ENCODE peak calls at places on chromosomes 7 and 10, in six cellular contexts. R is lower leg skin, Z is NCI-H1436, I is germinal center, D is HepG2, J is H7. P is an unnamed sample.

GRCh38 chr10:124719213-124719851 is 24.8 kb downstream of the FAM53B start:
- DNase-seq in D (no peak), Z (peak), R (no peak), J (peak), I (peak), P (peak)

GRCh38 chr7:101618207-101618839 is 10.8 kb downstream of the MYL10 start:
- DNase-seq in J (no peak), I (no peak), D (no peak), Z (no peak), R (no peak), P (no peak)

GRCh38 chr7:8065356-8065813 is 96.8 kb downstream of the GLCCI1 start:
- DNase-seq in Z (no peak), R (no peak), I (no peak), J (no peak), D (no peak), P (peak)

GRCh38 chr7:111018960-111019835 is 71.7 kb upstream of the LRRN3 start:
- DNase-seq in R (no peak), Z (no peak), D (no peak), I (no peak), J (no peak), P (no peak)

GRCh38 chr7:35463751-35464150 is 209.9 kb upstream of the TBX20 start:
- DNase-seq in I (no peak), Z (no peak), J (no peak), R (no peak), D (no peak), P (no peak)

GRCh38 chr10:78721231-78721630 is 347.5 kb upstream of the ZMIZ1 start:
- DNase-seq in I (no peak), D (no peak), J (no peak), R (no peak), Z (no peak), P (no peak)

GRCh38 chr7:26265499-26266075 is 26.1 kb upstream of the SNX10 start:
- DNase-seq in I (no peak), J (no peak), Z (no peak), R (peak), D (no peak), P (no peak)

GRCh38 chr7:84188811-84189405 is 5.7 kb downstream of the SEMA3A start:
- DNase-seq in R (no peak), Z (no peak), I (no peak), D (peak), J (no peak), P (peak)

GRCh38 chr10:120039826-120040225 is 147.3 kb downstream of the SEC23IP start:
- DNase-seq in J (no peak), Z (no peak), R (no peak), D (no peak), I (no peak), P (no peak)

GRCh38 chr7:66859794-66860645 is 61.0 kb upstream of the TMEM248 start:
- DNase-seq in R (peak), J (peak), D (no peak), I (no peak), Z (no peak), P (no peak)

GRCh38 chr10:45425628-45426563 is 51.9 kb downstream of the ALOX5 start:
- DNase-seq in D (no peak), Z (no peak), R (no peak), J (peak), I (no peak), P (no peak)

GRCh38 chr7:55214707-55215106 is 150.4 kb upstream of the LANCL2 start:
- DNase-seq in D (no peak), Z (no peak), R (no peak), J (no peak), I (no peak), P (no peak)

GRCh38 chr10:84264611-84265141 is 19.8 kb downstream of the RGR start:
- DNase-seq in R (peak), D (peak), I (peak), Z (peak), J (peak), P (peak)

GRCh38 chr7:25031432-25031831 is 51.5 kb upstream of the OSBPL3 start:
- DNase-seq in J (no peak), I (no peak), Z (no peak), R (no peak), D (peak), P (no peak)

GRCh38 chr10:78934499-78934898 is 134.3 kb upstream of the ZMIZ1 start:
- DNase-seq in R (no peak), I (no peak), J (no peak), Z (no peak), D (no peak), P (no peak)

GRCh38 chr7:38147005-38147404 is 31.0 kb upstream of the STARD3NL start:
- DNase-seq in Z (no peak), J (no peak), D (peak), I (no peak), R (no peak), P (peak)

GRCh38 chr10:3526721-3527120 is 258.3 kb downstream of the KLF6 start:
- DNase-seq in R (no peak), D (no peak), J (no peak), Z (no peak), I (no peak), P (peak)

GRCh38 chr10:122530177-122530576 is 30.4 kb upstream of the DMBT1 start:
- DNase-seq in R (peak), Z (no peak), J (no peak), D (no peak), I (no peak), P (no peak)

GRCh38 chr10:3145366-3145765 is 27.2 kb downstream of the PITRM1 start:
- DNase-seq in R (no peak), D (no peak), Z (no peak), I (no peak), J (no peak), P (no peak)

GRCh38 chr10:89352039-89352597 is 24.3 kb downstream of the IFIT3 start:
- DNase-seq in R (no peak), I (no peak), Z (no peak), D (peak), J (no peak), P (peak)

GRCh38 chr10:63917363-63917762 is 396.2 kb downstream of the REEP3 start:
- DNase-seq in Z (no peak), D (no peak), I (no peak), R (no peak), J (no peak), P (no peak)

GRCh38 chr7:102286237-102287081 is at the start of gene SH2B2:
- DNase-seq in Z (peak), I (peak), D (peak), R (peak), J (peak), P (peak)

GRCh38 chr7:151085691-151086620 is at the start of gene AGAP3:
- DNase-seq in R (peak), D (peak), J (peak), Z (peak), I (peak), P (peak)

GRCh38 chr7:35768346-35768745 is 32.5 kb upstream of the SEPTIN7 start:
- DNase-seq in I (no peak), J (no peak), Z (no peak), D (no peak), R (no peak), P (no peak)

GRCh38 chr7:13551503-13551902 is 438.0 kb downstream of the ETV1 start:
- DNase-seq in J (no peak), Z (peak), R (no peak), I (no peak), D (no peak), P (peak)